ENCODE peak calls at places on chromosomes 11 and 22, in seven cellular contexts. M is Panc1, J is OCI-LY7, L is IMR-90, K is upper lobe of right lung, O is natural killer cell, C is HFFc6. S is an unnamed sample.

GRCh38 chr22:20741634-20742581 is 32.0 kb upstream of the SERPIND1 start:
- DNase-seq in L (peak; percentile 13), K (no peak), O (no peak), C (peak; percentile 6), J (peak; percentile 59), M (no peak), S (no peak)

GRCh38 chr22:40661661-40662060 is 17.6 kb upstream of the MCHR1 start:
- DNase-seq in O (no peak), K (no peak), M (no peak), L (no peak), C (no peak), J (no peak), S (no peak)

GRCh38 chr11:120108154-120108784 is 29.6 kb downstream of the TRIM29 start:
- DNase-seq in K (peak; percentile 78), M (peak; percentile 56), C (peak; percentile 17), O (peak; percentile 55), J (peak; percentile 63), L (peak; percentile 30), S (peak; percentile 85)

GRCh38 chr22:46569848-46570695 is 32.7 kb upstream of the CELSR1 start:
- DNase-seq in C (no peak), L (no peak), J (no peak), K (no peak), O (no peak), M (no peak), S (no peak)

GRCh38 chr11:76030286-76030685 is 176.0 kb downstream of the WNT11 start:
- DNase-seq in C (no peak), K (no peak), L (peak; percentile 70), O (no peak), M (peak; percentile 89), J (no peak), S (no peak)

GRCh38 chr22:49737101-49737551 is 90.5 kb downstream of the BRD1 start:
- DNase-seq in K (peak; percentile 51), J (no peak), L (no peak), O (no peak), C (no peak), M (no peak), S (no peak)

GRCh38 chr22:37577957-37578356 is 1.9 kb downstream of the LGALS2 start:
- DNase-seq in O (no peak), K (no peak), J (no peak), M (no peak), C (no peak), L (no peak), S (no peak)

GRCh38 chr11:117072517-117073218 is 25.6 kb downstream of the SIK3 start:
- DNase-seq in J (no peak), C (peak; percentile 93), O (no peak), L (peak; percentile 96), K (no peak), M (peak; percentile 91), S (no peak)

GRCh38 chr11:94623120-94623735 is 56.1 kb downstream of the PIWIL4 start:
- DNase-seq in J (peak; percentile 63), L (peak; percentile 78), K (no peak), C (peak; percentile 53), O (no peak), M (peak; percentile 78), S (peak; percentile 59)

GRCh38 chr11:129643031-129643721 is 172.5 kb upstream of the TMEM45B start:
- DNase-seq in O (no peak), J (no peak), M (no peak), L (peak; percentile 74), K (no peak), C (peak; percentile 76), S (no peak)

GRCh38 chr22:24006914-24007214 is 1.6 kb upstream of the GSTT4 start:
- DNase-seq in J (no peak), K (no peak), M (no peak), C (no peak), O (no peak), L (no peak), S (no peak)

GRCh38 chr11:23370580-23371275 is 510.5 kb upstream of the CCDC179 start:
- DNase-seq in M (no peak), L (peak; percentile 10), J (no peak), C (no peak), O (no peak), K (no peak), S (no peak)

GRCh38 chr22:32353292-32353691 is 4.4 kb upstream of the RFPL3 start:
- DNase-seq in O (no peak), L (no peak), M (no peak), K (no peak), J (no peak), C (no peak), S (no peak)

GRCh38 chr11:129190087-129190486 is 2.0 kb downstream of the ARHGAP32 start:
- DNase-seq in K (no peak), C (no peak), J (no peak), M (peak; percentile 12), O (no peak), L (no peak), S (no peak)

GRCh38 chr11:26350002-26350401 is 18.1 kb downstream of the ANO3 start:
- DNase-seq in M (no peak), O (no peak), J (no peak), K (no peak), L (no peak), C (no peak), S (no peak)

GRCh38 chr11:44256673-44257291 is 53.2 kb downstream of the ALX4 start:
- DNase-seq in J (no peak), O (no peak), C (no peak), M (no peak), L (no peak), K (no peak), S (no peak)

GRCh38 chr11:36713715-36714114 is 115.7 kb upstream of the RAG2 start:
- DNase-seq in M (no peak), C (no peak), K (no peak), J (no peak), L (no peak), O (no peak), S (no peak)

GRCh38 chr11:26947904-26948639 is 45.8 kb upstream of the FIBIN start:
- DNase-seq in K (no peak), J (no peak), L (peak; percentile 23), O (no peak), M (no peak), C (peak; percentile 52), S (no peak)

GRCh38 chr11:130894322-130895025 is 21.8 kb downstream of the SNX19 start:
- DNase-seq in M (peak; percentile 56), C (no peak), L (peak; percentile 77), J (peak; percentile 67), K (peak; percentile 64), O (peak; percentile 66), S (peak; percentile 70)

GRCh38 chr22:32811788-32812187 is 10.3 kb downstream of the TIMP3 start:
- DNase-seq in M (no peak), L (no peak), K (no peak), J (no peak), O (no peak), C (no peak), S (no peak)

GRCh38 chr11:134229131-134229790 is 4.8 kb downstream of the VPS26B start:
- DNase-seq in L (no peak), M (no peak), K (no peak), C (peak; percentile 30), O (no peak), J (no peak), S (no peak)

GRCh38 chr22:20748082-20748481 is 25.8 kb upstream of the SERPIND1 start:
- DNase-seq in L (no peak), M (no peak), C (no peak), K (no peak), O (no peak), J (no peak), S (no peak)

GRCh38 chr11:66081505-66081904 is 11.4 kb downstream of the PACS1 start:
- DNase-seq in O (peak; percentile 62), K (no peak), J (peak; percentile 92), L (no peak), C (no peak), M (no peak), S (no peak)

GRCh38 chr11:126322996-126323395 is 19.1 kb downstream of the DCPS start:
- DNase-seq in K (no peak), C (no peak), M (no peak), O (no peak), J (no peak), L (no peak), S (no peak)

GRCh38 chr11:44607987-44608386 is 42.5 kb downstream of the CD82 start:
- DNase-seq in O (no peak), L (peak; percentile 80), K (no peak), M (no peak), C (no peak), J (no peak), S (no peak)

GRCh38 chr11:134691985-134692384 is 279.9 kb upstream of the B3GAT1 start:
- DNase-seq in L (peak; percentile 68), J (no peak), K (no peak), O (no peak), M (no peak), C (no peak), S (no peak)

GRCh38 chr11:9838961-9839360 is 175.1 kb downstream of the SWAP70 start:
- DNase-seq in J (no peak), C (peak; percentile 51), L (no peak), K (no peak), O (no peak), M (no peak), S (no peak)
- TF ChIP-seq CTCF in J (no peak), C (no peak), L (no peak), K (no peak), O (no peak), M (no peak), S (no peak)

DNA sequence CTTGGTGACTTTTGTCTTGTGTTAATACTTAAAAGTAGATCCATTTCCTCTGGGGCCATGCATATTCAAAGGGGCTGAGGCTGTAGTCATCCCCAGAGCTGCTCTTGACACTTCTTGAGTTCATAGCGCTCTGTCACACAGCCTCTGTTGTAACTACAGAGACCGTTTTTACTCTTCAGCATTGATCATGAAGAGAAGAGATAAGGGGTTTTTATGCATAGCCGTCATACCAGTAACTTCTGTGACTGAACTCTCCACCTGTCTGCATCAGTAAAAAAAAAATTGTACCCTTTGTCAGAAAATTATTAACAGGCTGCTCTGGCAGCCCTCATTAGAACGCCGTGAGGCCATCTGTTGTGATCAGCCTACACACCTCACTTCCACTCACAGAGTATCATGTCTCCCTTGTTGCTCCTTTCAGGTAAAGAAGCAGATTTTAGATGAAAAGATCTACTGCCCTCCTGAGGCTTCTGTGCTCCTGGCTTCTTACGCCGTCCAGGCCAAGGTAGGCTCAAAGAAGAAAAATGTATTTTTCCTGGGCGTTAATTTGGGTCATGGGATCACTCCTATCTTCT is 38.4 kb downstream of the NF2 start:
- DNase-seq in O (no peak), K (no peak), J (no peak), M (no peak), L (no peak), C (no peak), S (no peak)
- TF ChIP-seq CTCF in O (no peak), K (no peak), J (no peak), M (no peak), L (no peak), C (no peak), S (no peak)

DNA sequence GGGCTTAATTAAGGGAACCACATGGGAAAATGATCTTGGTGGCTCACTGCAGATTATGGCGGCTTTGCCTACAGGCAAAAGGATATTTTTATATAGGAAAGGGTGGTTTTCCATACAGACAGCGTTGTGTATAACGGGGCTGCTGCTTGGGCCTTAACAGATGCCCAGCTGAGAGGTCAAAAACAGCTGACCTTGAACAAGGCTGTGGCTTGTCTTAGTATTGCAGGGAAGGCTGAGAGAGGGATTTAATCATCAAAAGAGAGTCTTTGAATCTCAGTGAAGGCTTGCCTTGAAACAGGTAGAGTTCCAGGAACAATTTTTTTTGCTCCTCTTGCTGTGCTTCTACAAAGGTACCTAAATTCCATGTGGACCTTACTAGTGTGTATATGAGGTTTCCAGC is 301.6 kb upstream of the C11orf87 start:
- DNase-seq in J (no peak), M (no peak), O (no peak), L (no peak), C (no peak), K (no peak), S (no peak)
- TF ChIP-seq CTCF in J (no peak), M (no peak), O (no peak), L (no peak), C (no peak), K (no peak), S (no peak)

GRCh38 chr11:118677977-118678376 is 1.5 kb downstream of the TREH start:
- DNase-seq in O (no peak), J (no peak), C (no peak), L (no peak), K (peak; percentile 22), M (no peak), S (no peak)
- TF ChIP-seq CTCF in O (no peak), J (no peak), C (no peak), L (no peak), K (no peak), M (no peak), S (no peak)